ENCODE peak calls at places on chromosome 21, in five cellular contexts. U is foreskin fibroblast, V is spleen, D is heart right ventricle, Q is sigmoid colon. B is an unnamed sample.

GRCh38 chr21:46144464-46145070 is 10.8 kb downstream of the FTCD start:
- DNase-seq in U (no peak), V (no peak), D (no peak), Q (peak), B (no peak)

GRCh38 chr21:32772281-32773047 is 909 bp upstream of the PAXBP1 start:
- DNase-seq in U (peak), V (peak), D (peak), Q (no peak), B (no peak)

GRCh38 chr21:29558331-29558730 is 259.6 kb downstream of the BACH1 start:
- DNase-seq in U (no peak), V (no peak), D (no peak), Q (no peak), B (no peak)

GRCh38 chr21:32122082-32122481 is 156.8 kb downstream of the MIS18A start:
- DNase-seq in U (no peak), V (no peak), D (no peak), Q (no peak), B (no peak)

GRCh38 chr21:45613881-45614280 is 29.6 kb upstream of the PCBP3 start:
- DNase-seq in U (no peak), V (peak), D (no peak), Q (no peak), B (no peak)

GRCh38 chr21:37338671-37339526 is 27.7 kb upstream of the DYRK1A start:
- DNase-seq in U (peak), V (no peak), D (peak), Q (peak), B (peak)

GRCh38 chr21:37245151-37245550 is 22.0 kb downstream of the VPS26C start:
- DNase-seq in U (no peak), V (no peak), D (no peak), Q (no peak), B (no peak)

GRCh38 chr21:32136546-32136945 is 142.3 kb downstream of the MIS18A start:
- DNase-seq in U (no peak), V (no peak), D (no peak), Q (no peak), B (no peak)

GRCh38 chr21:46185717-46186116 is 1.5 kb upstream of the SPATC1L start:
- DNase-seq in U (no peak), V (no peak), D (no peak), Q (no peak), B (no peak)

GRCh38 chr21:29682800-29683199 is 257.0 kb downstream of the GRIK1 start:
- DNase-seq in U (no peak), V (no peak), D (no peak), Q (no peak), B (no peak)

GRCh38 chr21:46048926-46049889 is 48.7 kb upstream of the COL6A2 start:
- DNase-seq in U (peak), V (no peak), D (peak), Q (peak), B (no peak)

GRCh38 chr21:15007716-15008296 is 57.0 kb downstream of the NRIP1 start:
- DNase-seq in U (no peak), V (no peak), D (no peak), Q (no peak), B (no peak)

GRCh38 chr21:42799516-42799915 is 79.8 kb downstream of the WDR4 start:
- DNase-seq in U (no peak), V (no peak), D (no peak), Q (no peak), B (no peak)
- TF ChIP-seq CTCF in U (no peak), V (no peak), D (no peak), Q (no peak), B (no peak)

DNA sequence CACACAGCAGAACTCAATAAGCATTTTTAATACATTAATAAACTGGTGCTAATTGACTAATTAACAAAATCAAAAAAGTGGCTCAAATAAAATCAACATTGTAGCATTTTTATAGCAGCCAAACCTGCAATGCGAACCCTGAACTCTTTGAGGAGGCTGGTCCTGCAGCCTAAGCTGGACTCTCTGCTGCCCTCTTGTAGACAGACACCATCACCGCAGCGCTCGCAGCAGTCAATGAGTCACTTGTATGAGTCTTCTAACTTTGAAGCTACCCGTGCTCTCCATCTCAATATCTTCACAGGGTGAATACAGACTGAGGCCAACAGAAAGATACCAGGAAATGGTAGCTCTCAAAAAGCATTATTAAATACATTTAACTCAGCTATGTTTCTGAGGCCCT is 9.7 kb upstream of the KRTAP7-1 start:
- DNase-seq in U (peak), V (no peak), D (no peak), Q (no peak), B (peak)
- TF ChIP-seq CTCF in U (no peak), V (no peak), D (peak), Q (no peak), B (peak)

GRCh38 chr21:44477131-44477530 is 21.8 kb downstream of the LRRC3 start:
- DNase-seq in U (no peak), V (peak), D (no peak), Q (no peak), B (no peak)
- TF ChIP-seq CTCF in U (no peak), V (no peak), D (no peak), Q (no peak), B (no peak)

DNA sequence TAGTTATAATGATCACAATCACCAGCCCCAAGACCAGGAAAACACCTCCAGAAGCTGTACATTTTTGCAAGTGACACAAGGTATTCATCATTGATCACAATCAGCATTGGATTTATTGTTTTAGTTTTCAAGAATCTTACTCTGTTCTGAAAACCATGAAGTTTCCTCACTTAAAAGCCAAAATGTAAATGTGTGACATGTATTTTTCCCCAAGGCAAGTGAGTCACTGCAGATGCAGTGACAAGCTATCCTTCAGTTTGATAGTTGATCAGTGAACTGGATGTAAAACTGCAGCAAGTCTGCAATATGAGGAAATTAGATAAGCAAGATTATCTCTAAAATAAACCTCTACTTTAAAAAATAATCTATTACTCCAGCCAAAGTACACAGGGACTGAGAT is 41.8 kb downstream of the C21orf91 start:
- DNase-seq in U (no peak), V (no peak), D (no peak), Q (no peak), B (no peak)
- TF ChIP-seq CTCF in U (no peak), V (no peak), D (no peak), Q (no peak), B (no peak)

GRCh38 chr21:38386967-38387366 is 111.3 kb downstream of the ERG start:
- DNase-seq in U (no peak), V (no peak), D (no peak), Q (no peak), B (no peak)

GRCh38 chr21:38388684-38389676 is 109.3 kb downstream of the ERG start:
- DNase-seq in U (no peak), V (no peak), D (no peak), Q (no peak), B (no peak)

GRCh38 chr21:38389891-38390290 is 108.4 kb downstream of the ERG start:
- DNase-seq in U (no peak), V (no peak), D (no peak), Q (no peak), B (no peak)

GRCh38 chr21:38384675-38385074 is 113.6 kb downstream of the ERG start:
- DNase-seq in U (no peak), V (no peak), D (no peak), Q (no peak), B (no peak)

GRCh38 chr21:38388219-38388618 is 110.1 kb downstream of the ERG start:
- DNase-seq in U (peak), V (no peak), D (no peak), Q (no peak), B (no peak)
- TF ChIP-seq CTCF in U (no peak), V (no peak), D (no peak), Q (no peak), B (no peak)

GRCh38 chr21:26732442-26733221 is 112.6 kb downstream of the ADAMTS1 start:
- DNase-seq in U (peak), V (no peak), D (peak), Q (no peak), B (peak)
- TF ChIP-seq CTCF in U (peak), V (no peak), D (peak), Q (peak), B (peak)

GRCh38 chr21:24204641-24205040 is 1402.6 kb downstream of the MRPL39 start:
- DNase-seq in U (no peak), V (no peak), D (no peak), Q (no peak), B (no peak)
- TF ChIP-seq CTCF in U (no peak), V (no peak), D (no peak), Q (no peak), B (no peak)

GRCh38 chr21:41610042-41610839 is 102.3 kb upstream of the TMPRSS2 start:
- DNase-seq in U (peak), V (no peak), D (peak), Q (peak), B (peak)
- TF ChIP-seq CTCF in U (peak), V (peak), D (peak), Q (peak), B (peak)

DNA sequence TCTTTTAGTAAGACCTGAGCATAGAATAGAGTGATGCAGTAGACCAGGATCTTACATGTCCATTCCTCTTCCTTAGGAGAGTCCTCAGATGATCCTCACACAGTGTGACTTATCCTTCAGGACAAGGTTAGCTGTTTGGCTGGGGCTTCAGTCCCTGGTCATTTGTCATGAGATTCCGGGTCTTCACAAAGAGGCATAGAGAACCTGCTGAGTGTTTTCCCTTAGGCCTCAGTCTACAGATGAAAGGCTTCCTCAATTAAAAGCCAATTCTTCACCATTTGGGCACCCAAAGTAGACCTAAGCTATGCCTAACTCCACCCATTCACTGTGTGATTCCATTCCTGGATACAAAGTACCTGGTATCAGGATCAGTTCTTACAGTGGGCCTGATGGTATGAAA is 329.8 kb upstream of the RUNX1 start:
- DNase-seq in U (no peak), V (no peak), D (no peak), Q (no peak), B (no peak)
- TF ChIP-seq CTCF in U (no peak), V (no peak), D (no peak), Q (no peak), B (no peak)

GRCh38 chr21:28518620-28519019 is 474.1 kb downstream of the LTN1 start:
- DNase-seq in U (peak), V (no peak), D (no peak), Q (no peak), B (no peak)

GRCh38 chr21:28516996-28517592 is 475.6 kb downstream of the LTN1 start:
- DNase-seq in U (peak), V (peak), D (peak), Q (peak), B (peak)

GRCh38 chr21:28523367-28523766 is 469.3 kb downstream of the LTN1 start:
- DNase-seq in U (peak), V (no peak), D (no peak), Q (no peak), B (no peak)

GRCh38 chr21:28521932-28522826 is 470.5 kb downstream of the LTN1 start:
- DNase-seq in U (peak), V (no peak), D (no peak), Q (no peak), B (no peak)
- TF ChIP-seq CTCF in U (peak), V (peak), D (peak), Q (no peak), B (no peak)

B was measured in nephron progenitor cell.